ENCODE peak calls at places on chromosomes 6 and 20, in five cellular contexts. A, I, S, D and Z are unnamed samples.

GRCh38 chr6:39543117-39543516 is 182.1 kb downstream of the KIF6 start:
- DNase-seq in D (no peak), I (no peak), A (no peak), S (no peak), Z (no peak)

GRCh38 chr20:35643045-35643444 is 21.7 kb downstream of the CPNE1 start:
- DNase-seq in A (no peak), D (no peak), S (no peak), I (no peak), Z (no peak)

GRCh38 chr6:84137051-84137375 is 90.4 kb downstream of the CEP162 start:
- DNase-seq in I (no peak), S (no peak), A (no peak), D (no peak), Z (no peak)

GRCh38 chr6:35817515-35817914 is 12.4 kb downstream of the LHFPL5 start:
- DNase-seq in I (no peak), S (no peak), D (no peak), A (no peak), Z (no peak)

GRCh38 chr20:35555951-35556645 is 14.2 kb downstream of the ERGIC3 start:
- DNase-seq in A (no peak), S (peak; percentile 66), I (no peak), D (peak; percentile 40), Z (no peak)

GRCh38 chr6:43725643-43726580 is 38.3 kb upstream of the MRPS18A start:
- DNase-seq in A (no peak), D (no peak), S (no peak), I (no peak), Z (no peak)

GRCh38 chr6:30882764-30883475 is 1.4 kb upstream of the DDR1 start:
- DNase-seq in D (peak; percentile 91), S (peak; percentile 90), I (no peak), A (no peak), Z (no peak)

GRCh38 chr20:10216146-10216741 is 2.4 kb upstream of the SNAP25 start:
- DNase-seq in I (no peak), A (no peak), S (no peak), D (no peak), Z (no peak)

GRCh38 chr6:119333063-119333609 is 16.4 kb downstream of the MAN1A1 start:
- DNase-seq in I (no peak), A (no peak), S (no peak), D (no peak), Z (no peak)

GRCh38 chr20:31494131-31494530 is 19.0 kb downstream of the REM1 start:
- DNase-seq in I (no peak), S (no peak), A (no peak), D (no peak), Z (no peak)